ENCODE peak calls at places on chromosomes 11 and 22, in four cellular contexts. P is K562, C is HepG2, O is GM12878. W is an unnamed sample.

GRCh38 chr11:57434640-57435546 is 8.0 kb upstream of the SLC43A3 start:
- DNase-seq in C (peak), O (no peak), P (no peak), W (no peak)

GRCh38 chr11:10803676-10804075 is 5.0 kb downstream of the EIF4G2 start:
- DNase-seq in O (no peak), P (no peak), C (no peak), W (no peak)

GRCh38 chr11:73194593-73194992 is 23.5 kb upstream of the P2RY2 start:
- DNase-seq in P (no peak), C (no peak), O (no peak), W (peak)

GRCh38 chr11:119195680-119196079 is 10.4 kb downstream of the NHERF4 start:
- DNase-seq in C (peak), O (no peak), P (peak), W (peak)

GRCh38 chr11:16001899-16002426 is 354.4 kb downstream of the SOX6 start:
- DNase-seq in O (no peak), C (peak), P (no peak), W (no peak)

GRCh38 chr11:110069158-110069737 is 23.9 kb upstream of the ZC3H12C start:
- DNase-seq in P (peak), O (no peak), C (no peak), W (no peak)

GRCh38 chr11:115656684-115657083 is 152.5 kb upstream of the CADM1 start:
- DNase-seq in C (peak), O (no peak), P (no peak), W (no peak)

GRCh38 chr11:126059238-126059761 is 3.4 kb downstream of the CDON start:
- DNase-seq in C (no peak), O (no peak), P (no peak), W (peak)

GRCh38 chr22:37021710-37022482 is 2.4 kb downstream of the MPST start:
- DNase-seq in C (no peak), P (peak), O (no peak), W (peak)

GRCh38 chr22:49724030-49724892 is 103.4 kb downstream of the BRD1 start:
- DNase-seq in O (no peak), C (no peak), P (no peak), W (no peak)

GRCh38 chr11:17293308-17293707 is 16.8 kb downstream of the NUCB2 start:
- DNase-seq in C (no peak), P (no peak), O (no peak), W (no peak)

GRCh38 chr11:121497176-121497995 is 44.6 kb upstream of the SORL1-AS1 start:
- DNase-seq in O (no peak), C (no peak), P (no peak), W (no peak)

GRCh38 chr11:104858882-104859735 is 39.2 kb downstream of the CASP12 start:
- DNase-seq in P (no peak), C (no peak), O (no peak), W (no peak)

GRCh38 chr11:125333354-125334077 is 162.5 kb downstream of the FEZ1 start:
- DNase-seq in C (no peak), P (no peak), O (no peak), W (no peak)

GRCh38 chr11:45725776-45726606 is 60.6 kb upstream of the CHST1 start:
- DNase-seq in P (no peak), O (no peak), C (no peak), W (no peak)

GRCh38 chr11:135069884-135070283 is 657.8 kb upstream of the B3GAT1 start:
- DNase-seq in C (no peak), P (no peak), O (no peak), W (no peak)

GRCh38 chr11:112839051-112839450 is 122.2 kb upstream of the NCAM1 start:
- DNase-seq in P (no peak), C (no peak), O (no peak), W (no peak)

GRCh38 chr11:32232516-32232915 is 141.6 kb downstream of the RCN1 start:
- DNase-seq in O (no peak), P (no peak), C (no peak), W (no peak)

GRCh38 chr11:22670803-22671202 is 4.4 kb downstream of the GAS2 start:
- DNase-seq in C (peak), O (no peak), P (no peak), W (no peak)

GRCh38 chr11:12119502-12119901 is 9.1 kb downstream of the MICAL2 start:
- DNase-seq in C (no peak), P (no peak), O (no peak), W (no peak)

GRCh38 chr22:20084547-20085413 is 4.7 kb downstream of the DGCR8 start:
- DNase-seq in P (peak), C (peak), O (no peak), W (peak)

GRCh38 chr11:46808804-46809431 is 37.2 kb downstream of the CKAP5 start:
- DNase-seq in P (peak), C (peak), O (no peak), W (no peak)

GRCh38 chr11:122803306-122803705 is 35.0 kb upstream of the CRTAM start:
- DNase-seq in C (no peak), P (no peak), O (no peak), W (no peak)

GRCh38 chr11:117903505-117904382 is 25.5 kb downstream of the TMPRSS13 start:
- DNase-seq in P (no peak), C (no peak), O (no peak), W (no peak)

GRCh38 chr11:117900720-117901440 is 24.4 kb upstream of the FXYD6 start:
- DNase-seq in C (no peak), O (no peak), P (no peak), W (no peak)

GRCh38 chr11:117901601-117902000 is 25.1 kb upstream of the FXYD6 start:
- DNase-seq in P (no peak), C (no peak), O (no peak), W (no peak)

GRCh38 chr11:117900144-117900651 is 23.7 kb upstream of the FXYD6 start:
- DNase-seq in P (no peak), O (peak), C (no peak), W (no peak)

GRCh38 chr11:117902001-117902855 is 25.8 kb upstream of the FXYD6 start:
- DNase-seq in O (no peak), P (no peak), C (no peak), W (no peak)
- TF ChIP-seq CREB1 in O (no peak), P (no peak), C (no peak), W (no peak)

DNA sequence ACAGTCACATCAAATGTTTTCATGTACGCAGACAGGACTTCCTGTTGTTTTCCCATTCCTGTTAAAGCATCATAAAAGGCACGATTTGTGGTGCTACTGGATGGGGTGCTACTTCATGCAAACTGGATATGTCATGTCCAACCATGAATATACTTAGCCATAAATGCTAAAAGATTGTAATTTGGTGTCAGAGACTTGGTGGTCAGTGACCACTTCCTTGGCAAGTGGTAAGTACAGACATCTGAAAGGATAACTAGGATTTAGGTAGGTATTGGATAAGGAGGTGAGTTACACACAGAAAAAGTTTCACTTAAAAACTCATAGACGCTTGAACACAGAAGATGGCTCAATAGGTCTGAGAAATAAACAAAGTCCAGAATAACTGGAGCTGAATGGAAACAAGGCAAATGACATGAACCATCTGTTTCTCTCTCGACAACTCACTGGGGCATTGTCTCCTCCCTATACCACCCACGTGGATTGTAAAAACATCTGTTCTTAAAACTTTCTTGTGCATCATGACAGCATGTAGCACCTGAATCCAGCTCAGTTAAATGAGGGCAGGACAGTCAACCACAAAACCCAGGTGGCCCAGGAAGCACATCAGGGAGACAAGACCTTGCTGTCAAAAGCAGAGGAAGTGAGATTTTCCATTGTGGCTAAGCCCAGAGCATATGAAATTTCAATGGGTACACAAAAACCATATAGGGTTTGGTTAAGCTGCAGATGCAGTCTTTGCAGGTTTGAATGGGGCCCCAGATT is 22.1 kb upstream of the IGLL5 start:
- DNase-seq in C (no peak), P (no peak), O (no peak), W (no peak)
- TF ChIP-seq TCF7 in C (no peak), P (no peak), O (no peak), W (no peak)

GRCh38 chr11:101797335-101797734 is 117.5 kb upstream of the CEP126 start:
- DNase-seq in O (no peak), C (no peak), P (no peak), W (no peak)

GRCh38 chr11:101792814-101793213 is 122.0 kb upstream of the CEP126 start:
- DNase-seq in P (no peak), O (no peak), C (no peak), W (no peak)
- TF ChIP-seq CREB1 in P (no peak), O (no peak), C (no peak), W (no peak)

DNA sequence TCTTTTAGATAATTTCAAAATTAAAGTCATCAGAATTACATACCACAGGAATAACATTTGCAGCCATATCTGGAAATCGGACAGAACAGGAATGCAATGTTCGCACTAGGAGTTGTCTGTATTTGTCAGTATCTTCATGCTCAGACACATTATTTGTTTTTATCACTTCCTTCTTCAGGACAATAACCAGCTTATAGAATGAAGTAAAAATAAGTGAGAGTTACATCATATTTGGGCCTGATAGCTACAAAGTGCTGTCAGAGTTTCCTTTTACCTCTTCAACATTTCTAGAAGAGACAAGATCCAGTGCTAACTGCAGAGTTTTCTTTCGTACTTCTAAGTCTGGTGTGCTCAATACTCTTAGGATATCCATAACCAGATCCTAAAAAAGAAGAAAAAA is 18.9 kb downstream of the COPB1 start:
- DNase-seq in C (no peak), O (no peak), P (no peak), W (no peak)
- TF ChIP-seq TCF7 in C (no peak), O (no peak), P (no peak), W (no peak)

GRCh38 chr22:46578251-46578823 is 40.9 kb upstream of the CELSR1 start:
- DNase-seq in O (no peak), C (no peak), P (no peak), W (no peak)

GRCh38 chr22:46576556-46577351 is 39.3 kb upstream of the CELSR1 start:
- DNase-seq in O (no peak), P (peak), C (no peak), W (peak)

GRCh38 chr22:46575915-46576555 is 38.6 kb upstream of the CELSR1 start:
- DNase-seq in O (no peak), C (no peak), P (no peak), W (peak)

GRCh38 chr22:46578824-46579561 is 41.2 kb upstream of the GRAMD4 start:
- DNase-seq in P (peak), O (no peak), C (peak), W (no peak)

GRCh38 chr22:46577361-46578249 is 40.2 kb upstream of the CELSR1 start:
- DNase-seq in P (peak), C (no peak), O (no peak), W (peak)
- TF ChIP-seq CREB1 in P (no peak), C (no peak), O (no peak), W (no peak)

DNA sequence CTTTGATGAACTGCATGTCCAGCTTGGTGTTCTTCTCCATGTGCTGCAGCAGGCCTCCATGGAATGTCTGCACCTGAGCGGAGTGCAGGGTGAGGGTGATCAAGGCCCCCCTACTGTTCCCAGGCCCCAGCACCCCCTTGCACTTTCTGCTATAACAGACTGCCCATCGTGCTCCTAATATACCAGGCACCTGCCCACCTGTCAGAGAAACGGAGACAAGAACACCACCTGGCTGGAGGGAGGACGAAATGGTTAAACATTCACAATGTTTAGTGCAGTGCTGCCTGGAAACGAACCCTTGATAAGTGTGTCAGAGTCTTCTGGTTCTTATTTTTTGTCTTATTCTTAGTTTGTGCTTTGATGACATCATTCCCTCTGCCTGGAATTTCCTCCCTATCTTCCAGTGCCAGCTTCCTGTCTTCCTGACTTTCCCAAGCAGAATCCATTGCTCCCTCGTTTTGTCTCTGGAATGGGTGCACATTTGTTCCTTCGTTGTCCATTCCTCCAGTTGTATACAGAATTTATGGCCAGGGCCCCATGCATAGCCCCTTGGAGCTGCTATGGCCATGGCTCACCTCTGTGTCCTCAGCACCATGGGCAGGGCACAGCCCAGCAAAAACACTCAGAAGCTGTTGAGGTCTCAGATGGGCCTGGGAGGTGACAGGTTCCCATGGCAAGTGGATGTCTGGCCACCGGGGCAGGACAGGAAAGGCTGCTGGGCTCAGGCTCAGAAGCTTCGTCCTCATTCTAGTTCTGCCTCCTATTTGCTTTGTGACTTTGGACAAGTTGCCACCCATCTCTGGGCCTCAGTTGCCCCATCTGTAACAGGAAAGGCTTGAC is 11.9 kb downstream of the BAIAP2L2 start:
- DNase-seq in C (no peak), P (no peak), O (no peak), W (no peak)
- TF ChIP-seq TCF7 in C (no peak), P (no peak), O (no peak), W (no peak)

DNA sequence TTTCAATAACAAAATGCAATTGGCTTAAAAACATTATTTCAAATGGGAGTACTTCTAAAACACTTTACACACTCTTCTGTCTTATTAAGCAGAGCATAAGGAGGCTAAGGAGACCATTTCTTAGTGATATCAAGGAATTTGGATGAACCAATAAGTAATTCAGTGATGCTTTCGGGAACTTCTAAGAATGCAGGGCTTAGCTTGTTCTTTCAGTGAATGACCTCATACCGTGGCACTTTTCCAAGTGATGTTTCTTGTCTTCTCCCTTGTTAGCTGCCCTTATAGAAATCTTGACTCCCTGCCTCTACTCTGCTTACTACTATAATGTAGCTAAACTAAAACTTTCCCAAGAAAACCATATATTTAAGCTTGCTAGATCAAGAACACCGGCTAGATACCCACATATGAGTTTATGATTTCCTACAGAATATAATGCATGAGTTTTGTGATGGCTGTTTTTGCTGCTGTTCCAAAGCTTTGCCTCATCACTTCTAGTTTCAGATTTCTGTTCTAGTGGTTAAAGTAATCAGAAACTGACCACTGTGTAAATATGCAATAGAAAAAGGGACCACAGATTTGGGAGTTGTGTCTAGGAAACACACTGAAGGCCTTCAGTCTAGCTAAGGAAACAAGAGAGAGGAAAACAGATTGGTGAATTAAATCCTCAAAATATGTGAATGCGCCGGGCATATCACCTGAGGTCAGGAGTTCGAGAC is 37.5 kb upstream of the STK33 start:
- DNase-seq in O (no peak), P (no peak), C (no peak), W (no peak)
- TF ChIP-seq CREB1 in O (no peak), P (no peak), C (no peak), W (no peak)

DNA sequence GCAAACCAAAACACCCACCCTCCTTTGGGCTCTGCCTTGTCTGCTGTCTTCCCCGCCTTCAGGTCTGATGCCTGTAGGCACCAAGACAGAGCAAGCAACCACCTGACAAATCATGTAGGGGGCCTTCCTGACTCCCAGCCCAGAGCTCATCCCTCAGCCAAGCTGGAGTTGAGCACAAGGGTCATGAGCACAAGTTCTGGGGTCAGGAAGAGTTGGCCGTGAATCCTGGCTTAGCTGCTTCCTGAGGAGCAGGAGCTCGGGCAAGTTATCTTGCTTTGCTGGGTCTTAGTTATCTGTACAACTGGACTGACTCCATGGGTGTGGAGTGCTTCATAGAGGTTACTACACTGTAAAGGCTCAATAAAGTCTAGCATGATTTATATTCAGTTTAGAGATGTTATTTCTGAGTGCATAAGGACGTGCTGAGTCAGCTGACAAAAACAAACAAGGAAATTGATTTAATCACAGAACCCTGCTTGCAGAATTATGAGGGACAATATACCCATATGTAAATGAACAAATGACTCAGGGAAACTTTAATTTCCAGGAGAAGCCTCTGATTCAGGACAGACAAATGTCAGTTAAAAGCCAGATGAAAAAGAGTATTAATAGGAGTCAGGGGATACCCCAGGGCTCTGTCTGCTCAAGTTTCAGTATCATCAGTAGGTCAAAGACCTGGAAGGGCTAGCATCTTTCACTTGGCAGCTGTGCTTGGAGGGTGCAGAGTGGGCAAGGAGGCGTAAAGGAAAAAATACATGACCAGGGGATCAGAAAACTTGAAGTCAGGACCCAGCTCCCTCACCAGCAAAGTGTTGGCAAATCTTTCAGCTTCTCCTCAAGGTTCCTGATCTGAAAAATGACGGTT is 15.1 kb upstream of the APOA1 start:
- DNase-seq in C (no peak), O (no peak), P (no peak), W (no peak)
- TF ChIP-seq TCF7 in C (no peak), O (no peak), P (no peak), W (no peak)

DNA sequence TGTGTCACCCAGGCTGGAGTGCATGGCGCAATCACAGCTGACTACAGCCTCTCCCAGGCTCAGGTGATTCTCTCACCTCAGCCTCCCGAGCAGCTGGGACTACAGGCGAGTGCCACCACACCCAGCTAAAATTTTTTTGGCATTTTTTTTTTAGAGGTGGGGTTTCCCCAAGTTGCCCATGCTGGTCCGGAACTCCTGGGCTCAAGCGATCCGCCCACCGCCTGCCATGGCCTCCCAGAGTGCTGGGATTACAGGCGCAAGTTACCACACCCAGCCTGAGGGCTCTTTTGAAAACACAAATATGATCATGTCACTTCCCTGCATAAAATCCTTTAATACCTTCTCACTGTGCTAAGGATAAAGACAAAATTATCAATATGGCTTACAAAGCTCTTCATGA is 88.1 kb downstream of the MAML2 start:
- DNase-seq in P (no peak), C (no peak), O (no peak), W (no peak)
- TF ChIP-seq CREB1 in P (no peak), C (no peak), O (no peak), W (no peak)

GRCh38 chr11:35058318-35058717 is 80.7 kb upstream of the CD44 start:
- DNase-seq in P (no peak), C (no peak), O (no peak), W (no peak)

GRCh38 chr11:35061516-35062440 is 77.2 kb upstream of the CD44 start:
- DNase-seq in C (no peak), P (no peak), O (no peak), W (no peak)

GRCh38 chr11:35056391-35057093 is 82.4 kb upstream of the CD44 start:
- DNase-seq in P (no peak), C (no peak), O (no peak), W (no peak)

GRCh38 chr11:35063453-35063852 is 75.5 kb upstream of the CD44 start:
- DNase-seq in O (no peak), P (no peak), C (no peak), W (no peak)

GRCh38 chr11:35059040-35059439 is 79.9 kb upstream of the CD44 start:
- DNase-seq in C (no peak), O (no peak), P (no peak), W (no peak)
- TF ChIP-seq TCF7 in C (no peak), O (no peak), P (no peak), W (no peak)

W was measured in WTC11.